ENCODE peak calls at places on chromosomes 1 and 21, in eight cellular contexts. X is fibroblast of pulmonary artery, H is KG1, M is endothelial cell, Q is foreskin melanocyte, V is Peyer's patch, O is T1000, S is glomerular endothelial cell. P is an unnamed sample.
A peak's percentile ranks its signal among the peaks of the same experiment; 100 is the strongest.

GRCh38 chr1:23424171-23424959 is at the start of gene TCEA3:
- DNase-seq in X (no peak), H (no peak), M (no peak), Q (no peak), V (peak; percentile 82), O (no peak), S (no peak), P (no peak)

GRCh38 chr1:205481629-205482071 is 22.8 kb upstream of the CDK18 start:
- DNase-seq in X (no peak), H (no peak), M (no peak), Q (no peak), V (no peak), O (no peak), S (no peak), P (no peak)

GRCh38 chr1:235766794-235767285 is 99.9 kb downstream of the LYST start:
- DNase-seq in X (no peak), H (no peak), M (no peak), Q (no peak), V (no peak), O (no peak), S (no peak), P (no peak)

GRCh38 chr1:2606004-2606805 is 19.6 kb downstream of the PRXL2B start:
- DNase-seq in X (no peak), H (no peak), M (no peak), Q (no peak), V (no peak), O (no peak), S (no peak), P (no peak)

GRCh38 chr1:63051886-63052285 is 268.0 kb downstream of the ATG4C start:
- DNase-seq in X (no peak), H (no peak), M (no peak), Q (no peak), V (no peak), O (no peak), S (no peak), P (no peak)

GRCh38 chr21:32741336-32741735 is 13.5 kb upstream of the SYNJ1 start:
- DNase-seq in X (no peak), H (no peak), M (no peak), Q (no peak), V (no peak), O (no peak), S (no peak), P (no peak)

GRCh38 chr1:203985044-203985443 is 87.9 kb upstream of the SOX13 start:
- DNase-seq in X (no peak), H (no peak), M (no peak), Q (peak; percentile 56), V (no peak), O (no peak), S (no peak), P (no peak)

GRCh38 chr1:161021168-161021958 is 411 bp upstream of the F11R start:
- DNase-seq in X (peak; percentile 63), H (peak; percentile 75), M (peak; percentile 81), Q (peak; percentile 69), V (peak; percentile 99), O (no peak), S (no peak), P (no peak)

GRCh38 chr1:58447891-58448290 is 98.6 kb downstream of the OMA1 start:
- DNase-seq in X (no peak), H (no peak), M (no peak), Q (no peak), V (no peak), O (no peak), S (no peak), P (no peak)

GRCh38 chr1:209106237-209106741 is 477.2 kb upstream of the CAMK1G start:
- DNase-seq in X (no peak), H (no peak), M (no peak), Q (no peak), V (no peak), O (peak; percentile 65), S (no peak), P (peak; percentile 84)

GRCh38 chr1:230494026-230494425 is 67.9 kb upstream of the PGBD5 start:
- DNase-seq in X (no peak), H (no peak), M (no peak), Q (no peak), V (no peak), O (no peak), S (no peak), P (no peak)

GRCh38 chr1:34778381-34778780 is 2.6 kb upstream of the GJB3 start:
- DNase-seq in X (no peak), H (no peak), M (no peak), Q (no peak), V (no peak), O (no peak), S (no peak), P (no peak)

GRCh38 chr1:1788646-1789431 is 10.6 kb upstream of the NADK start:
- DNase-seq in X (peak; percentile 61), H (no peak), M (peak; percentile 32), Q (no peak), V (peak; percentile 67), O (no peak), S (no peak), P (peak; percentile 27)

GRCh38 chr21:43939443-43940328 is 72.4 kb upstream of the TRAPPC10 start:
- DNase-seq in X (no peak), H (no peak), M (no peak), Q (no peak), V (peak; percentile 46), O (no peak), S (no peak), P (no peak)

GRCh38 chr1:17403081-17403480 is 31.1 kb downstream of the PADI6 start:
- DNase-seq in X (no peak), H (no peak), M (no peak), Q (no peak), V (no peak), O (no peak), S (no peak), P (no peak)

GRCh38 chr21:30249936-30250335 is 32.8 kb downstream of the KRTAP24-1 start:
- DNase-seq in X (no peak), H (no peak), M (no peak), Q (peak; percentile 91), V (no peak), O (no peak), S (no peak), P (no peak)